ENCODE peak calls at places on chromosome X, in eight cellular contexts. One of them, this sample, is unnamed.

GRCh38 chrX:24468245-24468644 is 3.2 kb downstream of the PDK3 start:
- DNase-seq in DND-41: no peak
- DNase-seq in GM12865: no peak
- DNase-seq in fibroblast of lung: no peak
- DNase-seq in ovary: no peak
- DNase-seq in pancreas: no peak
- DNase-seq in hepatocyte: no peak
- DNase-seq in PC-3: no peak
- DNase-seq in this sample: no peak

GRCh38 chrX:25207803-25208202 is 192.0 kb upstream of the ARX start:
- DNase-seq in DND-41: no peak
- DNase-seq in ovary: no peak
- DNase-seq in PC-3: no peak
- DNase-seq in pancreas: no peak
- DNase-seq in hepatocyte: no peak
- DNase-seq in fibroblast of lung: no peak
- DNase-seq in GM12865: no peak
- DNase-seq in this sample: no peak

GRCh38 chrX:118723376-118723775 is 4.0 kb upstream of the IL13RA1 start:
- DNase-seq in GM12865: no peak
- DNase-seq in PC-3: peak; percentile 48
- DNase-seq in fibroblast of lung: no peak
- DNase-seq in hepatocyte: no peak
- DNase-seq in pancreas: no peak
- DNase-seq in ovary: no peak
- DNase-seq in DND-41: no peak
- DNase-seq in this sample: no peak

GRCh38 chrX:40100141-40100536 is 2.4 kb upstream of the BCOR start:
- DNase-seq in GM12865: peak; percentile 42
- DNase-seq in DND-41: no peak
- DNase-seq in pancreas: peak; percentile 56
- DNase-seq in PC-3: peak; percentile 60
- DNase-seq in hepatocyte: peak; percentile 57
- DNase-seq in fibroblast of lung: no peak
- DNase-seq in ovary: peak; percentile 61
- DNase-seq in this sample: no peak

GRCh38 chrX:68490644-68491043 is 8.2 kb upstream of the YIPF6 start:
- DNase-seq in ovary: no peak
- DNase-seq in pancreas: no peak
- DNase-seq in fibroblast of lung: no peak
- DNase-seq in PC-3: peak; percentile 62
- DNase-seq in hepatocyte: peak; percentile 42
- DNase-seq in GM12865: peak; percentile 1
- DNase-seq in DND-41: no peak
- DNase-seq in this sample: no peak

GRCh38 chrX:140918398-140919043 is 83.9 kb upstream of the SPANXB1 start:
- DNase-seq in pancreas: no peak
- DNase-seq in hepatocyte: peak; percentile 67
- DNase-seq in PC-3: peak; percentile 70
- DNase-seq in ovary: no peak
- DNase-seq in DND-41: peak; percentile 6
- DNase-seq in GM12865: peak; percentile 54
- DNase-seq in fibroblast of lung: peak; percentile 57
- DNase-seq in this sample: peak; percentile 32

GRCh38 chrX:153590961-153591956 is 7.7 kb downstream of the CCNQ start:
- DNase-seq in pancreas: peak; percentile 48
- DNase-seq in DND-41: no peak
- DNase-seq in GM12865: no peak
- DNase-seq in fibroblast of lung: no peak
- DNase-seq in hepatocyte: no peak
- DNase-seq in ovary: peak; percentile 8
- DNase-seq in PC-3: no peak
- DNase-seq in this sample: no peak

GRCh38 chrX:155028192-155028591 is 1.5 kb downstream of the FUNDC2 start:
- DNase-seq in pancreas: no peak
- DNase-seq in fibroblast of lung: no peak
- DNase-seq in GM12865: peak; percentile 40
- DNase-seq in PC-3: peak; percentile 29
- DNase-seq in ovary: no peak
- DNase-seq in hepatocyte: no peak
- DNase-seq in DND-41: no peak
- DNase-seq in this sample: peak; percentile 54

GRCh38 chrX:15758140-15758539 is 20.1 kb downstream of the CA5B start:
- DNase-seq in PC-3: no peak
- DNase-seq in hepatocyte: no peak
- DNase-seq in pancreas: no peak
- DNase-seq in GM12865: no peak
- DNase-seq in ovary: no peak
- DNase-seq in DND-41: no peak
- DNase-seq in fibroblast of lung: no peak
- DNase-seq in this sample: no peak

GRCh38 chrX:22526339-22526738 is 253.6 kb downstream of the CBLL2 start:
- DNase-seq in hepatocyte: no peak
- DNase-seq in DND-41: no peak
- DNase-seq in fibroblast of lung: peak; percentile 77
- DNase-seq in ovary: no peak
- DNase-seq in PC-3: peak; percentile 93
- DNase-seq in GM12865: peak; percentile 70
- DNase-seq in pancreas: no peak
- DNase-seq in this sample: no peak

GRCh38 chrX:130172127-130172834 is 519 bp downstream of the RAB33A start:
- DNase-seq in GM12865: no peak
- DNase-seq in fibroblast of lung: no peak
- DNase-seq in PC-3: no peak
- DNase-seq in DND-41: no peak
- DNase-seq in hepatocyte: no peak
- DNase-seq in ovary: no peak
- DNase-seq in pancreas: peak; percentile 58
- DNase-seq in this sample: no peak

GRCh38 chrX:130174937-130175336 is 3.2 kb downstream of the RAB33A start:
- DNase-seq in GM12865: no peak
- DNase-seq in pancreas: no peak
- DNase-seq in ovary: no peak
- DNase-seq in DND-41: no peak
- DNase-seq in PC-3: no peak
- DNase-seq in fibroblast of lung: no peak
- DNase-seq in hepatocyte: no peak
- DNase-seq in this sample: no peak

GRCh38 chrX:130174051-130174704 is 2.4 kb downstream of the RAB33A start:
- DNase-seq in pancreas: no peak
- DNase-seq in PC-3: peak; percentile 61
- DNase-seq in GM12865: no peak
- DNase-seq in hepatocyte: no peak
- DNase-seq in DND-41: no peak
- DNase-seq in fibroblast of lung: peak; percentile 71
- DNase-seq in ovary: peak; percentile 29
- DNase-seq in this sample: no peak

GRCh38 chrX:130171446-130172126 is at the start of gene RAB33A:
- DNase-seq in PC-3: no peak
- DNase-seq in ovary: peak; percentile 35
- DNase-seq in DND-41: peak; percentile 55
- DNase-seq in fibroblast of lung: peak; percentile 28
- DNase-seq in pancreas: peak; percentile 66
- DNase-seq in hepatocyte: peak; percentile 21
- DNase-seq in GM12865: peak; percentile 64
- DNase-seq in this sample: no peak

DNA sequence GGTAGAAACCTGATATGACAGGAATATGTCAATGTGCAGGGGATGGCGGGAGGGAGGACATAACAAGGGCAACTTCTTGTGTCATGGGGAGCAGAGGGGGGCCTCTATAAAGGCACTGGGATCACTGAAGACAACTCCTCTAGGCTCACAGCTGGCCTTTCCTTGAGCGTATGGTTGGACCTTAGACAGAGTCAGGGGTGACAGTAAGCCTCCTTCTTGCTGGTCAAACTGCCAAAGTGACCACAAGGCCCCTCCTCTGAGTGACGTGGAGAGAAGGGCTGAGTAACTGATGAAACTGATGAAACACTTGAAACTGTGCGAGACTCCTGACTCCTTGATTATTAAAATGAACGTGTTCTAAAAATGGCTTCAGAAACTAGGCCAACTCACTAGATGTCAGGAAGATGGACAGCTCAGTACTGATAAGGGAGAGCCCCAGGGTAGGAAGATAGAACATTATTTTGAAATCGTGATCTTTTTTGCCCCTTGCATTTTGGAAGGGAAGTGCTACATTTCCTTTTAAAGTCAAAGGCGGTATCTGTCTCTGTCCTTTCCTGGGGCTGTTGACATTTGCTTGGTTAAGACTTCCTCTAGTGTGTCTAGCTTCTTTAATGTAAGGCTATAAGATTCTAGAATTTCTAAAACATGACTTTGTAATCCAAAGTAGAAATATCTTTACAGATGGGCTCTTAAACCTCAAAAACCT is 1.6 kb downstream of the RAB33A start:
- DNase-seq in hepatocyte: no peak
- DNase-seq in GM12865: peak; percentile 80
- DNase-seq in fibroblast of lung: peak; percentile 79
- DNase-seq in DND-41: peak; percentile 15
- DNase-seq in PC-3: peak; percentile 63
- DNase-seq in ovary: peak; percentile 24
- DNase-seq in pancreas: no peak
- DNase-seq in this sample: no peak
- H3K4me3 ChIP-seq in hepatocyte: no peak overlapping the region
- H3K4me3 ChIP-seq in GM12865: peak overlapping the region; percentile 68
- H3K4me3 ChIP-seq in fibroblast of lung: peak overlapping the region; percentile 54
- H3K4me3 ChIP-seq in DND-41: no peak overlapping the region
- H3K4me3 ChIP-seq in PC-3: no peak overlapping the region
- H3K4me3 ChIP-seq in ovary: no peak overlapping the region
- H3K4me3 ChIP-seq in pancreas: no peak overlapping the region
- H3K4me3 ChIP-seq in this sample: no peak overlapping the region

DNA sequence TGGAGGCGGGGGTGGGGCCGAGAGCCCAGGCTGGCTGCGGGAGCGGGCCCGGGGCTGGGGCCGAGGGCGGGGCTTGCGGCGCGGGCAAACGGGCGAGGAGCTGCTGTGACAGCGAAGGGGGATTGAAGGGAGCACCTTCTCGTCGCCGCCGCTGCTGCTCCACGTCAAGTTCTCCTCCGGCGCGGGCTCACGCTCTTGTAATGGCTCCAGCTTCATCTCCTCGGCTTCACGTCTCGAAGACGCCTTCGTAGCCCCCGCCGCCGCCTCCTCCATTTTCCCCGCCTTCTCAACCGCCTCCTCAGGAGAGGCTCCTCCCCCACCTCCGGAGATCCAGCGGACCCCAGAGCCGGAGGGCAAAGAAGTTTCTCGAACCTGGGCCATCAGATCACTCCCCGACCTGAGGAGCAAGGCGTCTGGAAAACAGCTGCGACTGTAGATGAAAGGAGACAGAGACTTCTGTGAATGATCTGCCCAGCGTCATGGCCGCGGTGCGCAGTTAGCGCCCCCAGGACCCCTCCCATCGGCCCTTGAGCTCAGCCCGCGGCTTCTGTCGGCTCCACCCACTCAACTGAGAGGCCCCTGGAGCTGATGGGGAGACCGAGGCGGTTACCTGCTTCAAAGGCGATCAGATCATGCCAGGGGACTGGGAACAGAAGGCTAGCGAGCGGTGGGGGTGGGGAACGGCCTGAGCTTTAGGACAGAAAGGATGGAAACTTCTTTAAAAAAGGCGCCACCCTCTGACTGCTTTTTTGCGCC is 911 bp downstream of the USP51 start:
- DNase-seq in fibroblast of lung: peak; percentile 45
- DNase-seq in PC-3: peak; percentile 31
- DNase-seq in pancreas: peak; percentile 77
- DNase-seq in DND-41: peak; percentile 78
- DNase-seq in ovary: peak; percentile 78
- DNase-seq in GM12865: peak; percentile 60
- DNase-seq in hepatocyte: peak; percentile 71
- DNase-seq in this sample: no peak
- TF ChIP-seq CTCF in fibroblast of lung: no peak
- TF ChIP-seq CTCF in PC-3: no peak
- TF ChIP-seq CTCF in pancreas: no peak
- TF ChIP-seq CTCF in DND-41: no peak
- TF ChIP-seq CTCF in ovary: no peak
- TF ChIP-seq CTCF in GM12865: no peak
- TF ChIP-seq CTCF in hepatocyte: no peak
- TF ChIP-seq CTCF in this sample: no peak

DNA sequence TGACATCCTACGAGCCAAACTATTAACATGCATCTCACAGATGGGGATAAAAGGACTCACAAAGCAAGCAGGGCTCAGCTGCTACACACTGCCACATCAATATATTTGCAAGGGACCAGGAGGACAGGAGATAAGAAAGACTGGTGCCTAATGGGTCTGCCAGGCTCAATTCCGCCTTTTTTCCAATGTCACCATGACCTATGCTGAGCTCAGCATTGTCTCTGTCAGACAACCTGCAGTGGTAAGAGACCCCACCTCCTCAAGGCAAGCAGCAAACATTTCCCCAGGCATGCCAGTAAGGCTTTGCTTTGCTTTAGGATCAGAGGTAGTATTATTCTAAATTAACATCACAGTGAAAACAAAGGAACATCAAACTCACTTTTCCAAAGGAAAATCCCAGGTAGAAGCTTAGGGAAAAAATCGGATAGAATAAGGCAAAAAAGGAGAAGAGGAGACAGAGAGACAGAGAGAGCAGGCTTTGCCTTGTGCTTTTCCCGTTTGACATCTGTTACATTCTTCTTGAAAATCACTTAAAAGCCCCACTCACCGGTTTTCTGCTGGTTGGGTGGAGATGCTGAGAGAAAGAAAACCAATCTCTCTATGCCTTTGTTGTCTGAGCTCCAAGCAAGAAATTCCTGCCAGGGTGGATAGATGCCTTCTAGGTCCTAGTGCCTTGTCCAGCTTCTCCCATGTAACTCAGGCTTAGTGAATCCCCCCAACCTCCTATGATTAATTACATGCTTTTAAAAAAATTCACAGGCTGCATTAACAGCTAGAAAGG is at the start of gene DCX:
- DNase-seq in hepatocyte: no peak
- DNase-seq in DND-41: no peak
- DNase-seq in fibroblast of lung: no peak
- DNase-seq in ovary: no peak
- DNase-seq in PC-3: no peak
- DNase-seq in GM12865: no peak
- DNase-seq in pancreas: no peak
- DNase-seq in this sample: no peak
- H3K4me3 ChIP-seq in hepatocyte: no peak within 1 kb of the TSS
- H3K4me3 ChIP-seq in DND-41: no peak within 1 kb of the TSS
- H3K4me3 ChIP-seq in fibroblast of lung: no peak within 1 kb of the TSS
- H3K4me3 ChIP-seq in ovary: no peak within 1 kb of the TSS
- H3K4me3 ChIP-seq in PC-3: no peak within 1 kb of the TSS
- H3K4me3 ChIP-seq in GM12865: no peak within 1 kb of the TSS
- H3K4me3 ChIP-seq in pancreas: no peak within 1 kb of the TSS
- H3K4me3 ChIP-seq in this sample: no peak within 1 kb of the TSS

DNA sequence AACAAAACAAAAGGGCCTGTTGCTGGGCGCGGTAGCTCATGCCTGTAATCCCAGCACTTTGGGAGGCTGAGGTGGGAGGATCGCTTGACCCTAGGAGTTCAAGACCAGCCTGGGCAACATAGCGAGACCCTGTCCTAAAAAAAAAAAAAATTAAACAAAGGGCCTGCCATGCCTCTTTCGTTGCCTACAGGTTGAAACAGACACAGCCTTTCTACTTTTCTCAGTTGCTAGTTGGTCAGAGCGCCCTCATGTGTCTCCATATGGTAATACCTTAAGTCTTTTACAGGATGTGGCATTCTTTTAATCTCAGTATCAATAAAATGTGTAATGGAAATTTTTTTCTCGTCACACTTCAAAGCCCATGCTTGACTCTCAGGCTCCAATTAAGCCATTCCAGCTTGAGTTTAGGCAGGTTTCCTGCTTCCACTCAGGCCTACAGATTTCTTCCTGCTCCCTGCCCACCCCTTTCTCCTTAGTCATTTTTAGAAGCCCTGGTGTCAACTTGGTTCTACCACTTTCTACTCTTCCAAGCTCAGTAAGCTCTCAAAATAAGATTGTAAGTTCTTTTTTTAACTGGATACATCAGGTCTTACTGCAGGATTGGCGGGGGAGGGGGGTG is 4.6 kb upstream of the SOWAHD start:
- DNase-seq in hepatocyte: peak; percentile 34
- DNase-seq in GM12865: peak; percentile 77
- DNase-seq in ovary: no peak
- DNase-seq in PC-3: peak; percentile 70
- DNase-seq in pancreas: no peak
- DNase-seq in DND-41: peak; percentile 61
- DNase-seq in fibroblast of lung: no peak
- DNase-seq in this sample: no peak
- TF ChIP-seq CTCF in hepatocyte: peak; percentile 34
- TF ChIP-seq CTCF in GM12865: peak; percentile 40
- TF ChIP-seq CTCF in ovary: no peak
- TF ChIP-seq CTCF in PC-3: peak; percentile 65
- TF ChIP-seq CTCF in pancreas: no peak
- TF ChIP-seq CTCF in DND-41: peak; percentile 68
- TF ChIP-seq CTCF in fibroblast of lung: peak; percentile 26
- TF ChIP-seq CTCF in this sample: peak; percentile 49